ENCODE peak calls at places on chromosomes 3 and 15, in ten cellular contexts. One of them, this sample, is unnamed.

GRCh38 chr15:70241561-70242320 is 144.0 kb upstream of the TLE3 start:
- DNase-seq in lower lobe of right lung: no peak
- DNase-seq in neuronal stem cell: no peak
- DNase-seq in IMR-90: no peak
- DNase-seq in dorsolateral prefrontal cortex: no peak
- DNase-seq in GM23248: no peak
- DNase-seq in PC-3: no peak
- DNase-seq in keratinocyte: no peak
- DNase-seq in transverse colon: peak
- DNase-seq in effector memory CD4-positive, alpha-beta T cell: no peak
- DNase-seq in this sample: no peak

GRCh38 chr3:169573129-169573528 is 90.4 kb downstream of the MECOM start:
- DNase-seq in lower lobe of right lung: no peak
- DNase-seq in transverse colon: no peak
- DNase-seq in GM23248: peak
- DNase-seq in keratinocyte: no peak
- DNase-seq in PC-3: peak
- DNase-seq in dorsolateral prefrontal cortex: no peak
- DNase-seq in neuronal stem cell: no peak
- DNase-seq in IMR-90: no peak
- DNase-seq in effector memory CD4-positive, alpha-beta T cell: no peak
- DNase-seq in this sample: no peak

GRCh38 chr15:67148196-67148701 is 82.8 kb downstream of the SMAD3 start:
- DNase-seq in transverse colon: no peak
- DNase-seq in GM23248: peak
- DNase-seq in dorsolateral prefrontal cortex: no peak
- DNase-seq in lower lobe of right lung: no peak
- DNase-seq in effector memory CD4-positive, alpha-beta T cell: no peak
- DNase-seq in keratinocyte: no peak
- DNase-seq in IMR-90: peak
- DNase-seq in PC-3: peak
- DNase-seq in neuronal stem cell: no peak
- DNase-seq in this sample: no peak

GRCh38 chr3:30356901-30357753 is 249.3 kb upstream of the TGFBR2 start:
- DNase-seq in IMR-90: peak
- DNase-seq in transverse colon: no peak
- DNase-seq in PC-3: peak
- DNase-seq in lower lobe of right lung: no peak
- DNase-seq in neuronal stem cell: no peak
- DNase-seq in dorsolateral prefrontal cortex: no peak
- DNase-seq in keratinocyte: peak
- DNase-seq in effector memory CD4-positive, alpha-beta T cell: no peak
- DNase-seq in GM23248: peak
- DNase-seq in this sample: no peak

GRCh38 chr3:66348696-66349095 is 127.9 kb downstream of the SLC25A26 start:
- DNase-seq in effector memory CD4-positive, alpha-beta T cell: no peak
- DNase-seq in IMR-90: no peak
- DNase-seq in transverse colon: no peak
- DNase-seq in dorsolateral prefrontal cortex: no peak
- DNase-seq in lower lobe of right lung: no peak
- DNase-seq in PC-3: no peak
- DNase-seq in keratinocyte: no peak
- DNase-seq in GM23248: no peak
- DNase-seq in neuronal stem cell: no peak
- DNase-seq in this sample: no peak

GRCh38 chr15:65034719-65035118 is 5.3 kb upstream of the MTFMT start:
- DNase-seq in lower lobe of right lung: no peak
- DNase-seq in transverse colon: no peak
- DNase-seq in neuronal stem cell: no peak
- DNase-seq in GM23248: no peak
- DNase-seq in PC-3: no peak
- DNase-seq in keratinocyte: no peak
- DNase-seq in effector memory CD4-positive, alpha-beta T cell: no peak
- DNase-seq in dorsolateral prefrontal cortex: no peak
- DNase-seq in IMR-90: no peak
- DNase-seq in this sample: no peak

GRCh38 chr15:98651581-98652220 is 3.4 kb downstream of the IGF1R start:
- DNase-seq in GM23248: peak
- DNase-seq in keratinocyte: no peak
- DNase-seq in transverse colon: no peak
- DNase-seq in effector memory CD4-positive, alpha-beta T cell: no peak
- DNase-seq in lower lobe of right lung: no peak
- DNase-seq in PC-3: peak
- DNase-seq in dorsolateral prefrontal cortex: no peak
- DNase-seq in IMR-90: peak
- DNase-seq in neuronal stem cell: no peak
- DNase-seq in this sample: no peak

GRCh38 chr3:196712514-196713413 is 587 bp downstream of the PIGX start:
- DNase-seq in GM23248: peak
- DNase-seq in dorsolateral prefrontal cortex: peak
- DNase-seq in effector memory CD4-positive, alpha-beta T cell: no peak
- DNase-seq in keratinocyte: no peak
- DNase-seq in lower lobe of right lung: peak
- DNase-seq in transverse colon: peak
- DNase-seq in IMR-90: peak
- DNase-seq in neuronal stem cell: no peak
- DNase-seq in PC-3: no peak
- DNase-seq in this sample: peak

GRCh38 chr3:23809840-23810341 is 4.1 kb downstream of the UBE2E1 start:
- DNase-seq in dorsolateral prefrontal cortex: no peak
- DNase-seq in lower lobe of right lung: no peak
- DNase-seq in neuronal stem cell: no peak
- DNase-seq in PC-3: peak
- DNase-seq in keratinocyte: no peak
- DNase-seq in transverse colon: no peak
- DNase-seq in GM23248: no peak
- DNase-seq in effector memory CD4-positive, alpha-beta T cell: no peak
- DNase-seq in IMR-90: no peak
- DNase-seq in this sample: no peak

GRCh38 chr3:50155891-50156290 is 767 bp downstream of the SEMA3F start:
- DNase-seq in transverse colon: no peak
- DNase-seq in neuronal stem cell: no peak
- DNase-seq in effector memory CD4-positive, alpha-beta T cell: no peak
- DNase-seq in IMR-90: no peak
- DNase-seq in dorsolateral prefrontal cortex: no peak
- DNase-seq in GM23248: no peak
- DNase-seq in lower lobe of right lung: no peak
- DNase-seq in keratinocyte: no peak
- DNase-seq in PC-3: no peak
- DNase-seq in this sample: no peak
- H3K4me3 ChIP-seq in transverse colon: peak
- H3K4me3 ChIP-seq in neuronal stem cell: no peak
- H3K4me3 ChIP-seq in effector memory CD4-positive, alpha-beta T cell: peak
- H3K4me3 ChIP-seq in IMR-90: peak
- H3K4me3 ChIP-seq in dorsolateral prefrontal cortex: peak
- H3K4me3 ChIP-seq in GM23248: peak
- H3K4me3 ChIP-seq in lower lobe of right lung: peak
- H3K4me3 ChIP-seq in keratinocyte: peak
- H3K4me3 ChIP-seq in PC-3: peak
- H3K4me3 ChIP-seq in this sample: peak

GRCh38 chr3:115292131-115292530 is 145.0 kb upstream of the ZBTB20 start:
- DNase-seq in dorsolateral prefrontal cortex: no peak
- DNase-seq in effector memory CD4-positive, alpha-beta T cell: no peak
- DNase-seq in GM23248: no peak
- DNase-seq in IMR-90: no peak
- DNase-seq in transverse colon: no peak
- DNase-seq in lower lobe of right lung: no peak
- DNase-seq in PC-3: no peak
- DNase-seq in neuronal stem cell: no peak
- DNase-seq in keratinocyte: no peak
- DNase-seq in this sample: no peak
- H3K27ac ChIP-seq in dorsolateral prefrontal cortex: no peak
- H3K27ac ChIP-seq in effector memory CD4-positive, alpha-beta T cell: no peak
- H3K27ac ChIP-seq in GM23248: no peak
- H3K27ac ChIP-seq in IMR-90: no peak
- H3K27ac ChIP-seq in transverse colon: no peak
- H3K27ac ChIP-seq in lower lobe of right lung: no peak
- H3K27ac ChIP-seq in PC-3: no peak
- H3K27ac ChIP-seq in neuronal stem cell: no peak
- H3K27ac ChIP-seq in keratinocyte: no peak
- H3K27ac ChIP-seq in this sample: no peak

GRCh38 chr3:78872195-78872594 is 895.6 kb downstream of the ROBO1 start:
- DNase-seq in IMR-90: no peak
- DNase-seq in neuronal stem cell: peak
- DNase-seq in effector memory CD4-positive, alpha-beta T cell: no peak
- DNase-seq in transverse colon: no peak
- DNase-seq in lower lobe of right lung: no peak
- DNase-seq in dorsolateral prefrontal cortex: no peak
- DNase-seq in keratinocyte: no peak
- DNase-seq in PC-3: no peak
- DNase-seq in GM23248: no peak
- DNase-seq in this sample: no peak

GRCh38 chr3:78875431-78875830 is 892.4 kb downstream of the ROBO1 start:
- DNase-seq in neuronal stem cell: no peak
- DNase-seq in effector memory CD4-positive, alpha-beta T cell: no peak
- DNase-seq in lower lobe of right lung: no peak
- DNase-seq in GM23248: no peak
- DNase-seq in keratinocyte: no peak
- DNase-seq in IMR-90: no peak
- DNase-seq in dorsolateral prefrontal cortex: no peak
- DNase-seq in transverse colon: no peak
- DNase-seq in PC-3: no peak
- DNase-seq in this sample: no peak

GRCh38 chr3:78871048-78871447 is 896.8 kb downstream of the ROBO1 start:
- DNase-seq in keratinocyte: no peak
- DNase-seq in effector memory CD4-positive, alpha-beta T cell: no peak
- DNase-seq in dorsolateral prefrontal cortex: no peak
- DNase-seq in neuronal stem cell: no peak
- DNase-seq in GM23248: no peak
- DNase-seq in lower lobe of right lung: no peak
- DNase-seq in PC-3: peak
- DNase-seq in transverse colon: no peak
- DNase-seq in IMR-90: peak
- DNase-seq in this sample: no peak

GRCh38 chr3:78875851-78876250 is 891.9 kb downstream of the ROBO1 start:
- DNase-seq in lower lobe of right lung: no peak
- DNase-seq in neuronal stem cell: no peak
- DNase-seq in PC-3: peak
- DNase-seq in effector memory CD4-positive, alpha-beta T cell: no peak
- DNase-seq in GM23248: peak
- DNase-seq in transverse colon: no peak
- DNase-seq in IMR-90: peak
- DNase-seq in dorsolateral prefrontal cortex: no peak
- DNase-seq in keratinocyte: no peak
- DNase-seq in this sample: no peak

DNA sequence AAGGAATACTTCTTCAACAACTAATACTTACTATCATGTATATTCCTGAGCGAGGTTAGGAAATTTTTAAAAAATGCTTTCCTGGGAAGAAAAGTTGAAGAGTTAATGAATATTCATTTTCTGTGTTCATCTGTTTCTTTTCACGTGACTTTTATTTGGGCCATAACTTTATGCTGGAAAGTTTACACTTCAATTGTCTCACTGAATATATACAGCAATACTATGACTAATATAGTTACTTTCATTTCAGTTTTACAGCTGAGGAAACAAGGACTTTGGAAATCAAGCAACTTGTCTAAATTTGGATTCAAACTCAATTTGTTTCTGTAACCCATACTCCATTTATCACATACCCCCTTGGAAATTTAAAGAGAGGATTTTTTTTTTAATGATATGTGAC is 894.2 kb downstream of the ROBO1 start:
- DNase-seq in dorsolateral prefrontal cortex: no peak
- DNase-seq in effector memory CD4-positive, alpha-beta T cell: no peak
- DNase-seq in neuronal stem cell: no peak
- DNase-seq in IMR-90: peak
- DNase-seq in PC-3: peak
- DNase-seq in keratinocyte: no peak
- DNase-seq in transverse colon: no peak
- DNase-seq in GM23248: no peak
- DNase-seq in lower lobe of right lung: no peak
- DNase-seq in this sample: no peak
- H3K4me3 ChIP-seq in dorsolateral prefrontal cortex: no peak
- H3K4me3 ChIP-seq in effector memory CD4-positive, alpha-beta T cell: no peak
- H3K4me3 ChIP-seq in neuronal stem cell: no peak
- H3K4me3 ChIP-seq in IMR-90: no peak
- H3K4me3 ChIP-seq in PC-3: no peak
- H3K4me3 ChIP-seq in keratinocyte: no peak
- H3K4me3 ChIP-seq in transverse colon: no peak
- H3K4me3 ChIP-seq in GM23248: peak
- H3K4me3 ChIP-seq in lower lobe of right lung: no peak
- H3K4me3 ChIP-seq in this sample: no peak

GRCh38 chr3:15288331-15288726 is 44.1 kb downstream of the SH3BP5 start:
- DNase-seq in lower lobe of right lung: no peak
- DNase-seq in dorsolateral prefrontal cortex: no peak
- DNase-seq in keratinocyte: no peak
- DNase-seq in IMR-90: no peak
- DNase-seq in PC-3: no peak
- DNase-seq in neuronal stem cell: no peak
- DNase-seq in GM23248: no peak
- DNase-seq in transverse colon: no peak
- DNase-seq in effector memory CD4-positive, alpha-beta T cell: no peak
- DNase-seq in this sample: no peak

GRCh38 chr3:15290731-15291130 is 41.7 kb downstream of the SH3BP5 start:
- DNase-seq in effector memory CD4-positive, alpha-beta T cell: no peak
- DNase-seq in dorsolateral prefrontal cortex: no peak
- DNase-seq in transverse colon: no peak
- DNase-seq in neuronal stem cell: no peak
- DNase-seq in IMR-90: no peak
- DNase-seq in GM23248: no peak
- DNase-seq in lower lobe of right lung: no peak
- DNase-seq in keratinocyte: no peak
- DNase-seq in PC-3: no peak
- DNase-seq in this sample: no peak

GRCh38 chr3:15289661-15290060 is 42.7 kb downstream of the SH3BP5 start:
- DNase-seq in neuronal stem cell: no peak
- DNase-seq in lower lobe of right lung: no peak
- DNase-seq in keratinocyte: no peak
- DNase-seq in dorsolateral prefrontal cortex: no peak
- DNase-seq in effector memory CD4-positive, alpha-beta T cell: no peak
- DNase-seq in IMR-90: no peak
- DNase-seq in PC-3: no peak
- DNase-seq in transverse colon: no peak
- DNase-seq in GM23248: no peak
- DNase-seq in this sample: no peak

GRCh38 chr3:15286022-15286421 is 46.4 kb downstream of the SH3BP5 start:
- DNase-seq in neuronal stem cell: no peak
- DNase-seq in GM23248: no peak
- DNase-seq in transverse colon: no peak
- DNase-seq in dorsolateral prefrontal cortex: no peak
- DNase-seq in lower lobe of right lung: no peak
- DNase-seq in keratinocyte: no peak
- DNase-seq in PC-3: no peak
- DNase-seq in effector memory CD4-positive, alpha-beta T cell: no peak
- DNase-seq in IMR-90: no peak
- DNase-seq in this sample: peak

GRCh38 chr3:15287565-15288330 is 44.6 kb downstream of the SH3BP5 start:
- DNase-seq in neuronal stem cell: no peak
- DNase-seq in GM23248: peak
- DNase-seq in dorsolateral prefrontal cortex: no peak
- DNase-seq in IMR-90: peak
- DNase-seq in keratinocyte: no peak
- DNase-seq in effector memory CD4-positive, alpha-beta T cell: no peak
- DNase-seq in lower lobe of right lung: peak
- DNase-seq in transverse colon: peak
- DNase-seq in PC-3: no peak
- DNase-seq in this sample: peak
- H3K27ac ChIP-seq in neuronal stem cell: no peak
- H3K27ac ChIP-seq in GM23248: peak
- H3K27ac ChIP-seq in dorsolateral prefrontal cortex: peak
- H3K27ac ChIP-seq in IMR-90: peak
- H3K27ac ChIP-seq in keratinocyte: no peak
- H3K27ac ChIP-seq in effector memory CD4-positive, alpha-beta T cell: peak
- H3K27ac ChIP-seq in lower lobe of right lung: peak
- H3K27ac ChIP-seq in transverse colon: peak
- H3K27ac ChIP-seq in PC-3: no peak
- H3K27ac ChIP-seq in this sample: peak